ENCODE peak calls at places on chromosomes 7 and 10, in seven cellular contexts. T is K562, M is SK-N-SH, H is HepG2, N is HCT116, I is H1, J is GM12878. E is an unnamed sample.

GRCh38 chr10:1187151-1187854 is 131.1 kb downstream of the WDR37 start:
- DNase-seq in T (no peak), M (no peak), H (no peak), N (no peak), I (no peak), J (no peak), E (no peak)

GRCh38 chr10:26025500-26025899 is 91.5 kb downstream of the MYO3A start:
- DNase-seq in T (no peak), M (no peak), H (no peak), N (no peak), I (no peak), J (no peak), E (no peak)

GRCh38 chr7:46396501-46396900 is 475.4 kb upstream of the IGFBP3 start:
- DNase-seq in T (no peak), M (no peak), H (no peak), N (no peak), I (no peak), J (no peak), E (no peak)

GRCh38 chr7:1100386-1100785 is 12.5 kb downstream of the GPER1 start:
- DNase-seq in T (no peak), M (no peak), H (no peak), N (no peak), I (no peak), J (no peak), E (no peak)

GRCh38 chr10:111221682-111222470 is 145.0 kb downstream of the ADRA2A start:
- DNase-seq in T (no peak), M (no peak), H (no peak), N (no peak), I (no peak), J (no peak), E (no peak)

GRCh38 chr10:118980135-118980865 is 49.2 kb upstream of the NANOS1 start:
- DNase-seq in T (no peak), M (no peak), H (no peak), N (no peak), I (no peak), J (no peak), E (no peak)

GRCh38 chr7:90771281-90771680 is 175.2 kb downstream of the CDK14 start:
- DNase-seq in T (no peak), M (no peak), H (no peak), N (no peak), I (no peak), J (no peak), E (no peak)

GRCh38 chr7:76358053-76358477 is 726 bp downstream of the YWHAG start:
- DNase-seq in T (peak), M (peak), H (no peak), N (no peak), I (no peak), J (no peak), E (peak)

GRCh38 chr10:11036424-11037011 is 18.8 kb downstream of the CELF2 start:
- DNase-seq in T (peak), M (peak), H (peak), N (no peak), I (no peak), J (no peak), E (peak)
- TF ChIP-seq JUND in T (no peak), M (no peak), H (no peak), N (no peak), I (no peak), J (no peak), E (no peak)

GRCh38 chr10:75191821-75192568 is 18.6 kb upstream of the VDAC2 start:
- DNase-seq in T (peak), M (no peak), H (peak), N (no peak), I (no peak), J (no peak), E (no peak)
- TF ChIP-seq JUND in T (peak), M (peak), H (no peak), N (no peak), I (no peak), J (no peak), E (no peak)

GRCh38 chr7:16084370-16084769 is 337.0 kb downstream of the CRPPA start:
- DNase-seq in T (no peak), M (no peak), H (no peak), N (no peak), I (no peak), J (no peak), E (no peak)

GRCh38 chr7:16078076-16078952 is 343.0 kb downstream of the CRPPA start:
- DNase-seq in T (peak), M (peak), H (peak), N (peak), I (no peak), J (no peak), E (no peak)

GRCh38 chr7:16083931-16084330 is 337.4 kb downstream of the CRPPA start:
- DNase-seq in T (no peak), M (no peak), H (no peak), N (peak), I (no peak), J (no peak), E (no peak)

GRCh38 chr7:16079723-16080122 is 341.6 kb downstream of the CRPPA start:
- DNase-seq in T (no peak), M (no peak), H (no peak), N (no peak), I (no peak), J (no peak), E (no peak)

DNA sequence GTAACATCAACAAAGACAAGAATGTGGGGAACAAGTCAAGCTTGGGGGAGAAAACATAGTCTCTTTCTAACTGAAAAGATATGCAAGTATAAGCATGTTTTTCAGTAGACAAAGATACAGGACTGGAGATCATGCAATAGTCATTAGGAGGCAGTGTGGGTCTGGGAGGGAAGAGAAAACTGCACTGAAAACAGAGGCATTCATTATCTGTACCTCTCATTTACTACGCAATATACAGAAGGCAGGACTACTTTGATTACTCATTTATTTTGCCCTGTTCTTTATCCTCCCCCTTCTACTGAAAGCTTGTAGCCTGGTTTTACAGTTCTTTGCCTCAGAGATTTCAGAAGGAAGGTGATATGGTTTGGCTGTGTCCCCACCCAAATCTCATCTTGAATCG is 341.2 kb downstream of the CRPPA start:
- DNase-seq in T (no peak), M (no peak), H (no peak), N (no peak), I (no peak), J (no peak), E (no peak)
- TF ChIP-seq JUND in T (no peak), M (no peak), H (no peak), N (no peak), I (no peak), J (no peak), E (no peak)

GRCh38 chr7:79454325-79454960 is 976 bp upstream of the MAGI2 start:
- DNase-seq in T (no peak), M (no peak), H (no peak), N (no peak), I (peak), J (no peak), E (no peak)
- TF ChIP-seq JUND in T (no peak), M (no peak), H (no peak), N (no peak), I (no peak), J (no peak), E (no peak)

DNA sequence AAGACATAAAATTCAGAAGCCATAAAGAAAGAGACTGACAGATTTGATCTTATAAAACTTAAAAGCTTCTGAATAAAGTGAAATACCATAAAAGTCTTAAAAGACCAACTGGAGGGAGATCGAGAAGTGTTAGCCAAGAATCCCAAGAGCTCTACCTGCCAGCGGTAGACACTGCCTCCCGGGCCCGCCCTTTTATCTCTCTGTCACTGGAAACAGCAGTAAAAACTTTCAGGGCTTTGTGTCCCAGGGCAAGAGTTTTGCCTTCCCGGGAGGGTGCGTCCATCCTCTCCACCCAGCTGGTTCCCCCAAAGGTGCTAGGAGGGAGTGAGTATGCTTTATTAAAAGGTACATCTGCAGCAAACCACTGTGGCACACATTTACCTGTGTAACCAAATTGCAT is 5.8 kb downstream of the PLA2G12B start:
- DNase-seq in T (peak), M (no peak), H (no peak), N (no peak), I (no peak), J (no peak), E (no peak)
- TF ChIP-seq JUND in T (no peak), M (no peak), H (no peak), N (no peak), I (no peak), J (no peak), E (no peak)

DNA sequence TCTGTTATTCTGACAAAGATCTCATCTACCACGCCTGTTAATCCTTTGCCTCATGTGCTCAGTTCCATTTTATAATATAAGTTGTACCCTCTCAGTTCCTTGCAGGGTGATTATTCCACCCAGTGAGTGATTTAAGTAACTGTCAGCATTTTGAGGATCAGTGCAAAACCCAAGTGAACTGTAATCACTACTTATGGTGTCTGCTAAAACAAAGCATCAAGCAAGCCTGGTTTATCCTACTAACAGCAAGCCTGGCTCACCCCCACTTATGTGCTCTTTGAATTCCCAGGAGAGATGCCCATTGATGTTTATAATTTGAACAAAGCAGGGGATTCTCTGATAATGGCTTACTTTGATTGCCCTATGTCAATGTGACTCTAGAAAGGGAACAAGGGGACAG is 186.8 kb upstream of the LRGUK start:
- DNase-seq in T (no peak), M (no peak), H (no peak), N (no peak), I (no peak), J (no peak), E (no peak)
- TF ChIP-seq JUND in T (no peak), M (no peak), H (no peak), N (no peak), I (no peak), J (no peak), E (no peak)

DNA sequence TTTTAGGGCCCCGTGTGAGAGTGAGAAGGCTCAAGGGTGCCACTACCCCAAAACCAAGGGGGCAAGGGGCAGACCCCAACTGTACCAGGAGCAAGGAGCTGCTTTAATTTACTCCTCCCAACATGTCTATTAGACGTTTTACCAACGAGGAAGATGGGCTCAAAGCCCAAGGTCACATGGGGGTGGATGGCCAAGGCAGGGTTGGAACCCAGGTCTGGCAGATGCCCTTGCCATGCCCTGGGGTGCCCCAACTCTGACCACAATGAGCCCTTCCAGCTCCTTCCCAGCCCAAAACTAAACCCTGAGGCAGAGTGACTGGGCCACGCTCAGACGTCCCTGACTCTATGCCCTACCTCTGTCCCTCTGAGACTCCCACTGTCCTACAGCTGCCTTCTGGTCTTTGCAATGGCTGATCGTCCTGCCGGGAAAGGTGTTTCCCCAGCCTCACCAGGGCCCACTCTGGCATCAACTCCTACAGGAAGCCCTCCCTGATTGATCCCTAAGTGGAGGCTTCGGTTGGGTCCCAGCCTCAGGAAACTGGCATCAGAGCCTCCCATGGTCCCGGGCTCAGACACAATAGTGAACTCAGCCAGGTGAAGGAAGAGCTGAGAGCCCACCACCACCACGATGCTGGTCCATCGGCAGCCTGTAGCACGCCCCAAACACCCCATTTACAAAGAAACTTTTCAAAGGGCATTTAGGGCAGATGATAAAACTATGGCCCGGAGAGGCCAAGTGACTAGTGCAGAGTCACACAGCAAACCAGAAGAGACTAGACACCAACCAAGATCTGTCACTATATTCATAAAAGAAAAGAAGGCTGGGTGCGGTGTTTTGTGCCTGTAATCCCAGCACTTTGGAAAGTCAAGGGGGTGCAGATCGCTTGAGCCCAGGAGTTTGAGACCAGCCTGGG is 60.2 kb upstream of the MYL10 start:
- DNase-seq in T (no peak), M (no peak), H (no peak), N (no peak), I (no peak), J (no peak), E (no peak)
- TF ChIP-seq JUND in T (no peak), M (no peak), H (no peak), N (no peak), I (no peak), J (no peak), E (no peak)

E was measured in T47D.